ENCODE peak calls at places on chromosome 1, in ten cellular contexts. C is pancreas; J is HT-29; H is NT2/D1; P is ovary; B is tibial artery; T is islet precursor cell; L is T-helper 9 cell; R is fibroblast of pulmonary artery; G is stimulated activated CD4-positive, alpha-beta T cell treated with anti-CD3 and anti-CD28 coated beads, Interleukin-2, amount 100 ng/mL, for 48 hours. K is an unnamed sample.

GRCh38 chr1:93828437-93828756 is 50.6 kb downstream of the DNTTIP2 start:
- DNase-seq in C (no peak), G (no peak), B (no peak), L (no peak), T (no peak), P (no peak), H (no peak), J (no peak), R (no peak), K (peak; percentile 87)

GRCh38 chr1:117683571-117684285 is 77.9 kb downstream of the TENT5C start:
- DNase-seq in H (no peak), P (no peak), J (no peak), R (no peak), L (no peak), G (no peak), C (no peak), B (no peak), T (peak; percentile 26), K (peak; percentile 68)

GRCh38 chr1:230261918-230262650 is 164.0 kb downstream of the PGBD5 start:
- DNase-seq in G (no peak), B (no peak), R (no peak), T (peak; percentile 29), J (no peak), P (no peak), H (no peak), L (no peak), C (peak; percentile 39), K (no peak)

GRCh38 chr1:50109647-50110075 is 941 bp downstream of the ELAVL4 start:
- DNase-seq in P (no peak), C (no peak), J (no peak), T (no peak), G (no peak), B (no peak), R (no peak), L (no peak), H (no peak), K (no peak)

GRCh38 chr1:75426688-75427087 is 184.2 kb downstream of the SLC44A5 start:
- DNase-seq in G (no peak), H (no peak), T (no peak), R (no peak), P (no peak), J (no peak), C (no peak), B (no peak), L (no peak), K (no peak)

GRCh38 chr1:227728059-227728891 is 6.8 kb downstream of the JMJD4 start:
- DNase-seq in P (peak; percentile 90), R (peak; percentile 34), T (peak; percentile 92), G (peak; percentile 68), J (peak; percentile 80), L (peak; percentile 71), B (peak; percentile 47), H (peak; percentile 86), C (peak; percentile 89), K (peak; percentile 40)

GRCh38 chr1:212782422-212783154 is 9.0 kb downstream of the NSL1 start:
- DNase-seq in P (no peak), R (peak; percentile 69), J (peak; percentile 64), L (no peak), C (no peak), G (no peak), H (no peak), T (peak; percentile 80), B (no peak), K (peak; percentile 45)

GRCh38 chr1:1208713-1209433 is 2.5 kb upstream of the TNFRSF18 start:
- DNase-seq in J (no peak), P (peak; percentile 15), C (peak; percentile 61), R (no peak), G (no peak), B (no peak), T (no peak), L (no peak), H (no peak), K (peak; percentile 23)

GRCh38 chr1:37851782-37852210 is 7.6 kb downstream of the MTF1 start:
- DNase-seq in R (peak; percentile 24), C (no peak), H (no peak), J (no peak), L (no peak), B (no peak), G (no peak), T (no peak), P (no peak), K (peak; percentile 32)

GRCh38 chr1:212611000-212611636 is 2.6 kb downstream of the ATF3 start:
- DNase-seq in H (no peak), J (peak; percentile 29), G (no peak), L (no peak), B (no peak), T (peak; percentile 45), P (no peak), C (no peak), R (no peak), K (no peak)

K was measured in LHCN-M2.